ENCODE peak calls at places on chromosomes 12 and 14, in seven cellular contexts. One of them, this sample, is unnamed.

GRCh38 chr14:104968541-104969401 is 9.4 kb downstream of the AHNAK2 start:
- DNase-seq in fibroblast of villous mesenchyme: peak
- DNase-seq in memory B cell: no peak
- DNase-seq in Daoy: peak
- DNase-seq in astrocyte: peak
- DNase-seq in activated T-cell treated with anti-CD3 and anti-CD28 coated beads for 1 hour: no peak
- DNase-seq in stimulated activated CD4-positive, alpha-beta T cell treated with anti-CD3 and anti-CD28 coated beads, Interleukin-15, amount 100 ng/mL, for 1 hour: no peak
- DNase-seq in this sample: no peak

GRCh38 chr12:58425481-58426392 is 484.4 kb downstream of the ATP23 start:
- DNase-seq in activated T-cell treated with anti-CD3 and anti-CD28 coated beads for 1 hour: no peak
- DNase-seq in memory B cell: no peak
- DNase-seq in fibroblast of villous mesenchyme: peak
- DNase-seq in astrocyte: peak
- DNase-seq in Daoy: peak
- DNase-seq in stimulated activated CD4-positive, alpha-beta T cell treated with anti-CD3 and anti-CD28 coated beads, Interleukin-15, amount 100 ng/mL, for 1 hour: no peak
- DNase-seq in this sample: peak

GRCh38 chr12:4024701-4025419 is 151.7 kb upstream of the PARP11 start:
- DNase-seq in fibroblast of villous mesenchyme: no peak
- DNase-seq in stimulated activated CD4-positive, alpha-beta T cell treated with anti-CD3 and anti-CD28 coated beads, Interleukin-15, amount 100 ng/mL, for 1 hour: no peak
- DNase-seq in astrocyte: no peak
- DNase-seq in Daoy: no peak
- DNase-seq in memory B cell: no peak
- DNase-seq in activated T-cell treated with anti-CD3 and anti-CD28 coated beads for 1 hour: no peak
- DNase-seq in this sample: no peak

GRCh38 chr12:30796508-30796780 is 41.7 kb upstream of the CAPRIN2 start:
- DNase-seq in fibroblast of villous mesenchyme: peak
- DNase-seq in memory B cell: no peak
- DNase-seq in astrocyte: peak
- DNase-seq in activated T-cell treated with anti-CD3 and anti-CD28 coated beads for 1 hour: no peak
- DNase-seq in stimulated activated CD4-positive, alpha-beta T cell treated with anti-CD3 and anti-CD28 coated beads, Interleukin-15, amount 100 ng/mL, for 1 hour: no peak
- DNase-seq in Daoy: peak
- DNase-seq in this sample: no peak

GRCh38 chr12:49537709-49538601 is 875 bp upstream of the KCNH3 start:
- DNase-seq in astrocyte: no peak
- DNase-seq in fibroblast of villous mesenchyme: no peak
- DNase-seq in activated T-cell treated with anti-CD3 and anti-CD28 coated beads for 1 hour: no peak
- DNase-seq in stimulated activated CD4-positive, alpha-beta T cell treated with anti-CD3 and anti-CD28 coated beads, Interleukin-15, amount 100 ng/mL, for 1 hour: no peak
- DNase-seq in Daoy: no peak
- DNase-seq in memory B cell: peak
- DNase-seq in this sample: no peak

GRCh38 chr14:22296722-22297121 is 292.3 kb downstream of the DAD1 start:
- DNase-seq in astrocyte: peak
- DNase-seq in fibroblast of villous mesenchyme: peak
- DNase-seq in Daoy: peak
- DNase-seq in activated T-cell treated with anti-CD3 and anti-CD28 coated beads for 1 hour: no peak
- DNase-seq in memory B cell: no peak
- DNase-seq in stimulated activated CD4-positive, alpha-beta T cell treated with anti-CD3 and anti-CD28 coated beads, Interleukin-15, amount 100 ng/mL, for 1 hour: no peak
- DNase-seq in this sample: no peak

GRCh38 chr12:2826721-2827515 is 7.9 kb downstream of the NRIP2 start:
- DNase-seq in fibroblast of villous mesenchyme: no peak
- DNase-seq in stimulated activated CD4-positive, alpha-beta T cell treated with anti-CD3 and anti-CD28 coated beads, Interleukin-15, amount 100 ng/mL, for 1 hour: no peak
- DNase-seq in Daoy: no peak
- DNase-seq in memory B cell: no peak
- DNase-seq in activated T-cell treated with anti-CD3 and anti-CD28 coated beads for 1 hour: no peak
- DNase-seq in astrocyte: no peak
- DNase-seq in this sample: no peak

GRCh38 chr14:99671230-99672224 is 12.6 kb upstream of the CYP46A1 start:
- DNase-seq in memory B cell: no peak
- DNase-seq in astrocyte: no peak
- DNase-seq in Daoy: no peak
- DNase-seq in activated T-cell treated with anti-CD3 and anti-CD28 coated beads for 1 hour: no peak
- DNase-seq in fibroblast of villous mesenchyme: no peak
- DNase-seq in stimulated activated CD4-positive, alpha-beta T cell treated with anti-CD3 and anti-CD28 coated beads, Interleukin-15, amount 100 ng/mL, for 1 hour: no peak
- DNase-seq in this sample: no peak

GRCh38 chr12:54214553-54215374 is 26.0 kb upstream of the SMUG1 start:
- DNase-seq in Daoy: peak
- DNase-seq in activated T-cell treated with anti-CD3 and anti-CD28 coated beads for 1 hour: peak
- DNase-seq in stimulated activated CD4-positive, alpha-beta T cell treated with anti-CD3 and anti-CD28 coated beads, Interleukin-15, amount 100 ng/mL, for 1 hour: peak
- DNase-seq in fibroblast of villous mesenchyme: peak
- DNase-seq in memory B cell: peak
- DNase-seq in astrocyte: peak
- DNase-seq in this sample: peak

GRCh38 chr12:132356686-132357622 is 27.6 kb upstream of the GALNT9 start:
- DNase-seq in Daoy: peak
- DNase-seq in memory B cell: no peak
- DNase-seq in astrocyte: peak
- DNase-seq in activated T-cell treated with anti-CD3 and anti-CD28 coated beads for 1 hour: no peak
- DNase-seq in fibroblast of villous mesenchyme: peak
- DNase-seq in stimulated activated CD4-positive, alpha-beta T cell treated with anti-CD3 and anti-CD28 coated beads, Interleukin-15, amount 100 ng/mL, for 1 hour: no peak
- DNase-seq in this sample: no peak

GRCh38 chr14:37048666-37049071 is 123.7 kb downstream of the SLC25A21 start:
- DNase-seq in memory B cell: no peak
- DNase-seq in activated T-cell treated with anti-CD3 and anti-CD28 coated beads for 1 hour: no peak
- DNase-seq in astrocyte: peak
- DNase-seq in Daoy: peak
- DNase-seq in stimulated activated CD4-positive, alpha-beta T cell treated with anti-CD3 and anti-CD28 coated beads, Interleukin-15, amount 100 ng/mL, for 1 hour: no peak
- DNase-seq in fibroblast of villous mesenchyme: no peak
- DNase-seq in this sample: no peak

GRCh38 chr14:56334458-56334857 is 216.2 kb downstream of the PELI2 start:
- DNase-seq in memory B cell: no peak
- DNase-seq in stimulated activated CD4-positive, alpha-beta T cell treated with anti-CD3 and anti-CD28 coated beads, Interleukin-15, amount 100 ng/mL, for 1 hour: no peak
- DNase-seq in astrocyte: peak
- DNase-seq in fibroblast of villous mesenchyme: peak
- DNase-seq in activated T-cell treated with anti-CD3 and anti-CD28 coated beads for 1 hour: no peak
- DNase-seq in Daoy: no peak
- DNase-seq in this sample: no peak

GRCh38 chr14:82080319-82080718 is 546.7 kb upstream of the SEL1L start:
- DNase-seq in Daoy: no peak
- DNase-seq in memory B cell: no peak
- DNase-seq in stimulated activated CD4-positive, alpha-beta T cell treated with anti-CD3 and anti-CD28 coated beads, Interleukin-15, amount 100 ng/mL, for 1 hour: no peak
- DNase-seq in activated T-cell treated with anti-CD3 and anti-CD28 coated beads for 1 hour: no peak
- DNase-seq in astrocyte: no peak
- DNase-seq in fibroblast of villous mesenchyme: no peak
- DNase-seq in this sample: no peak